ENCODE peak calls at places on chromosomes 3 and 15, in seven cellular contexts. One of them, this sample, is unnamed.

GRCh38 chr3:20054549-20054987 is 14.3 kb downstream of the KAT2B start:
- DNase-seq in stimulated activated CD4-positive, alpha-beta T cell treated with anti-CD3 and anti-CD28 coated beads, TNF-alpha, amount 100 ng/mL, for 48 hours: peak
- DNase-seq in MM.1S: peak
- DNase-seq in activated T-cell treated with anti-CD3 and anti-CD28 coated beads for 24 hours: peak
- DNase-seq in stimulated activated CD8-positive, alpha-beta memory T cell treated with anti-CD3 and anti-CD28 coated beads, Interleukin-12 subunit alpha, Interleukin-12 subunit beta, amount 100 ng/mL, for 4 hours: peak
- DNase-seq in brain microvascular endothelial cell: peak
- DNase-seq in GOT3: no peak
- DNase-seq in this sample: no peak

GRCh38 chr15:60006203-60006782 is 2.2 kb downstream of the FOXB1 start:
- DNase-seq in brain microvascular endothelial cell: no peak
- DNase-seq in MM.1S: peak
- DNase-seq in activated T-cell treated with anti-CD3 and anti-CD28 coated beads for 24 hours: peak
- DNase-seq in stimulated activated CD4-positive, alpha-beta T cell treated with anti-CD3 and anti-CD28 coated beads, TNF-alpha, amount 100 ng/mL, for 48 hours: peak
- DNase-seq in GOT3: no peak
- DNase-seq in stimulated activated CD8-positive, alpha-beta memory T cell treated with anti-CD3 and anti-CD28 coated beads, Interleukin-12 subunit alpha, Interleukin-12 subunit beta, amount 100 ng/mL, for 4 hours: no peak
- DNase-seq in this sample: peak

GRCh38 chr3:53174346-53175250 is 13.6 kb downstream of the PRKCD start:
- DNase-seq in stimulated activated CD4-positive, alpha-beta T cell treated with anti-CD3 and anti-CD28 coated beads, TNF-alpha, amount 100 ng/mL, for 48 hours: no peak
- DNase-seq in MM.1S: peak
- DNase-seq in GOT3: no peak
- DNase-seq in brain microvascular endothelial cell: no peak
- DNase-seq in activated T-cell treated with anti-CD3 and anti-CD28 coated beads for 24 hours: no peak
- DNase-seq in stimulated activated CD8-positive, alpha-beta memory T cell treated with anti-CD3 and anti-CD28 coated beads, Interleukin-12 subunit alpha, Interleukin-12 subunit beta, amount 100 ng/mL, for 4 hours: no peak
- DNase-seq in this sample: no peak

GRCh38 chr3:45182915-45183881 is 37.0 kb upstream of the CDCP1 start:
- DNase-seq in activated T-cell treated with anti-CD3 and anti-CD28 coated beads for 24 hours: no peak
- DNase-seq in MM.1S: peak
- DNase-seq in GOT3: no peak
- DNase-seq in stimulated activated CD8-positive, alpha-beta memory T cell treated with anti-CD3 and anti-CD28 coated beads, Interleukin-12 subunit alpha, Interleukin-12 subunit beta, amount 100 ng/mL, for 4 hours: no peak
- DNase-seq in stimulated activated CD4-positive, alpha-beta T cell treated with anti-CD3 and anti-CD28 coated beads, TNF-alpha, amount 100 ng/mL, for 48 hours: no peak
- DNase-seq in brain microvascular endothelial cell: peak
- DNase-seq in this sample: peak

GRCh38 chr3:170725285-170725731 is 139.4 kb upstream of the SLC7A14 start:
- DNase-seq in stimulated activated CD8-positive, alpha-beta memory T cell treated with anti-CD3 and anti-CD28 coated beads, Interleukin-12 subunit alpha, Interleukin-12 subunit beta, amount 100 ng/mL, for 4 hours: no peak
- DNase-seq in GOT3: no peak
- DNase-seq in activated T-cell treated with anti-CD3 and anti-CD28 coated beads for 24 hours: no peak
- DNase-seq in brain microvascular endothelial cell: no peak
- DNase-seq in stimulated activated CD4-positive, alpha-beta T cell treated with anti-CD3 and anti-CD28 coated beads, TNF-alpha, amount 100 ng/mL, for 48 hours: no peak
- DNase-seq in MM.1S: no peak
- DNase-seq in this sample: no peak

GRCh38 chr3:52244061-52244628 is 1.4 kb upstream of the PPM1M start:
- DNase-seq in GOT3: peak
- DNase-seq in activated T-cell treated with anti-CD3 and anti-CD28 coated beads for 24 hours: no peak
- DNase-seq in stimulated activated CD8-positive, alpha-beta memory T cell treated with anti-CD3 and anti-CD28 coated beads, Interleukin-12 subunit alpha, Interleukin-12 subunit beta, amount 100 ng/mL, for 4 hours: no peak
- DNase-seq in brain microvascular endothelial cell: no peak
- DNase-seq in MM.1S: no peak
- DNase-seq in stimulated activated CD4-positive, alpha-beta T cell treated with anti-CD3 and anti-CD28 coated beads, TNF-alpha, amount 100 ng/mL, for 48 hours: no peak
- DNase-seq in this sample: peak

GRCh38 chr3:124650798-124651197 is 79.5 kb upstream of the UMPS start:
- DNase-seq in MM.1S: no peak
- DNase-seq in brain microvascular endothelial cell: no peak
- DNase-seq in stimulated activated CD8-positive, alpha-beta memory T cell treated with anti-CD3 and anti-CD28 coated beads, Interleukin-12 subunit alpha, Interleukin-12 subunit beta, amount 100 ng/mL, for 4 hours: no peak
- DNase-seq in activated T-cell treated with anti-CD3 and anti-CD28 coated beads for 24 hours: no peak
- DNase-seq in stimulated activated CD4-positive, alpha-beta T cell treated with anti-CD3 and anti-CD28 coated beads, TNF-alpha, amount 100 ng/mL, for 48 hours: no peak
- DNase-seq in GOT3: no peak
- DNase-seq in this sample: no peak

GRCh38 chr3:144590854-144591253 is 619.2 kb downstream of the DIPK2A start:
- DNase-seq in MM.1S: no peak
- DNase-seq in stimulated activated CD4-positive, alpha-beta T cell treated with anti-CD3 and anti-CD28 coated beads, TNF-alpha, amount 100 ng/mL, for 48 hours: no peak
- DNase-seq in activated T-cell treated with anti-CD3 and anti-CD28 coated beads for 24 hours: no peak
- DNase-seq in brain microvascular endothelial cell: peak
- DNase-seq in stimulated activated CD8-positive, alpha-beta memory T cell treated with anti-CD3 and anti-CD28 coated beads, Interleukin-12 subunit alpha, Interleukin-12 subunit beta, amount 100 ng/mL, for 4 hours: no peak
- DNase-seq in GOT3: no peak
- DNase-seq in this sample: no peak

GRCh38 chr3:30266536-30266935 is 339.9 kb upstream of the TGFBR2 start:
- DNase-seq in stimulated activated CD8-positive, alpha-beta memory T cell treated with anti-CD3 and anti-CD28 coated beads, Interleukin-12 subunit alpha, Interleukin-12 subunit beta, amount 100 ng/mL, for 4 hours: no peak
- DNase-seq in MM.1S: no peak
- DNase-seq in activated T-cell treated with anti-CD3 and anti-CD28 coated beads for 24 hours: no peak
- DNase-seq in GOT3: no peak
- DNase-seq in brain microvascular endothelial cell: no peak
- DNase-seq in stimulated activated CD4-positive, alpha-beta T cell treated with anti-CD3 and anti-CD28 coated beads, TNF-alpha, amount 100 ng/mL, for 48 hours: no peak
- DNase-seq in this sample: no peak

This sample was measured in islet precursor cell.